ENCODE peak calls at places on chromosomes 2 and 18, in seven cellular contexts. T is occipital lobe, S is chondrocyte, D is endothelial cell, P is right atrium auricular region, G is globus pallidus, J is nucleus accumbens. R is an unnamed sample.

GRCh38 chr2:113705982-113706523 is 50.4 kb downstream of the SLC35F5 start:
- DNase-seq in T (no peak), D (no peak), G (no peak), P (no peak), J (no peak), S (no peak), R (no peak)

GRCh38 chr2:84830095-84830494 is 50.8 kb downstream of the TRABD2A start:
- DNase-seq in D (no peak), J (no peak), P (no peak), G (peak), S (no peak), T (no peak), R (no peak)

GRCh38 chr2:24231461-24231881 is 56.6 kb downstream of the FAM228A start:
- DNase-seq in G (peak), S (no peak), D (no peak), P (no peak), J (no peak), T (peak), R (no peak)

GRCh38 chr2:240906141-240906910 is at the start of gene CROCC2:
- DNase-seq in J (no peak), S (no peak), T (no peak), P (no peak), G (no peak), D (no peak), R (peak)

GRCh38 chr2:27765621-27766286 is 5.8 kb upstream of the MRPL33 start:
- DNase-seq in D (peak), P (no peak), G (no peak), J (peak), S (no peak), T (no peak), R (peak)

GRCh38 chr2:1863386-1863785 is 119.1 kb upstream of the PXDN start:
- DNase-seq in T (no peak), G (no peak), S (no peak), J (no peak), P (no peak), D (no peak), R (no peak)

GRCh38 chr2:98445167-98445522 is 487 bp downstream of the INPP4A start:
- DNase-seq in S (no peak), J (no peak), T (no peak), G (no peak), P (no peak), D (no peak), R (peak)

GRCh38 chr2:205720451-205720902 is 38.2 kb downstream of the NRP2 start:
- DNase-seq in G (no peak), D (no peak), S (no peak), T (no peak), P (no peak), J (no peak), R (no peak)

GRCh38 chr2:10344105-10345066 is 41.7 kb downstream of the HPCAL1 start:
- DNase-seq in J (no peak), G (no peak), S (peak), D (no peak), T (no peak), P (no peak), R (no peak)

GRCh38 chr2:135473567-135473966 is 57.5 kb downstream of the ZRANB3 start:
- DNase-seq in D (peak), J (no peak), S (no peak), T (no peak), G (peak), P (no peak), R (no peak)

GRCh38 chr2:235449568-235449967 is 44.3 kb upstream of the AGAP1 start:
- DNase-seq in D (no peak), T (no peak), G (no peak), J (no peak), S (no peak), P (no peak), R (no peak)

GRCh38 chr2:162524192-162524591 is 180.3 kb downstream of the GCA start:
- DNase-seq in S (no peak), J (no peak), P (no peak), D (peak), G (no peak), T (no peak), R (no peak)

GRCh38 chr2:11292464-11293255 is 51.8 kb downstream of the ROCK2 start:
- DNase-seq in G (no peak), S (no peak), P (no peak), D (no peak), J (no peak), T (no peak), R (no peak)

GRCh38 chr2:239824051-239824694 is 201.0 kb downstream of the NDUFA10 start:
- DNase-seq in P (peak), J (no peak), G (no peak), S (no peak), D (peak), T (no peak), R (no peak)

GRCh38 chr2:226618875-226619605 is 180.6 kb downstream of the IRS1 start:
- DNase-seq in J (no peak), S (no peak), P (no peak), T (no peak), G (no peak), D (no peak), R (no peak)

GRCh38 chr2:173184031-173185004 is 108.7 kb downstream of the MAP3K20 start:
- DNase-seq in J (no peak), T (peak), D (no peak), P (peak), G (no peak), S (no peak), R (peak)

GRCh38 chr18:31740180-31740579 is 20.5 kb downstream of the SLC25A52 start:
- DNase-seq in T (no peak), P (no peak), J (no peak), D (no peak), S (no peak), G (no peak), R (no peak)

GRCh38 chr2:74414913-74415761 is 6.3 kb downstream of the C2orf81 start:
- DNase-seq in T (no peak), J (no peak), D (peak), S (no peak), P (peak), G (no peak), R (peak)

R was measured in psoas muscle.